ENCODE peak calls at places on chromosome 16, in six cellular contexts. K is colonic mucosa, U is IMR-90, R is spleen, M is breast epithelium, P is heart right ventricle. I is an unnamed sample.

GRCh38 chr16:15976225-15976812 is 26.9 kb downstream of the ABCC1 start:
- DNase-seq in K (no peak), U (no peak), R (no peak), M (no peak), P (no peak), I (no peak)

GRCh38 chr16:4900036-4900435 is 36.9 kb downstream of the PPL start:
- DNase-seq in R (no peak), P (no peak), K (no peak), M (peak; percentile 87), U (no peak), I (no peak)

GRCh38 chr16:27430512-27430911 is 28.5 kb downstream of the IL21R start:
- DNase-seq in P (no peak), K (no peak), M (no peak), U (no peak), R (no peak), I (no peak)

GRCh38 chr16:73131153-73131862 is 83.4 kb upstream of the ZFHX3 start:
- DNase-seq in P (no peak), U (no peak), M (no peak), R (no peak), K (no peak), I (no peak)

GRCh38 chr16:1069154-1069553 is 3.4 kb upstream of the SSTR5 start:
- DNase-seq in M (no peak), P (no peak), U (no peak), K (no peak), R (no peak), I (no peak)

GRCh38 chr16:2090819-2091721 is 43.3 kb downstream of the TSC2 start:
- DNase-seq in R (no peak), P (peak; percentile 43), U (no peak), M (no peak), K (peak; percentile 91), I (no peak)

GRCh38 chr16:50778284-50779163 is 36.6 kb downstream of the CYLD start:
- DNase-seq in U (no peak), M (no peak), K (no peak), P (no peak), R (no peak), I (no peak)

GRCh38 chr16:55475919-55476318 is 3.1 kb upstream of the MMP2 start:
- DNase-seq in K (no peak), U (no peak), P (no peak), R (no peak), M (no peak), I (no peak)

GRCh38 chr16:1108299-1109252 is 12.5 kb upstream of the C1QTNF8 start:
- DNase-seq in K (no peak), U (peak; percentile 0), R (no peak), P (no peak), M (peak; percentile 25), I (no peak)

GRCh38 chr16:3645504-3646347 is 8.8 kb upstream of the DNASE1 start:
- DNase-seq in U (peak; percentile 73), R (peak; percentile 47), P (no peak), K (no peak), M (no peak), I (no peak)

GRCh38 chr16:24819462-24820040 is 26.2 kb upstream of the SLC5A11 start:
- DNase-seq in M (no peak), P (no peak), R (no peak), U (peak; percentile 16), K (no peak), I (no peak)

GRCh38 chr16:19136549-19137196 is 22.9 kb downstream of the ITPRIPL2 start:
- DNase-seq in K (peak; percentile 53), R (no peak), P (no peak), U (peak; percentile 53), M (no peak), I (no peak)

GRCh38 chr16:15482068-15482747 is 47.8 kb downstream of the BMERB1 start:
- DNase-seq in R (no peak), P (peak; percentile 58), M (peak; percentile 35), K (peak; percentile 65), U (peak; percentile 99), I (peak; percentile 94)

GRCh38 chr16:75267631-75268264 is 16.3 kb upstream of the BCAR1 start:
- DNase-seq in M (peak; percentile 81), K (peak; percentile 86), U (peak; percentile 53), P (peak; percentile 77), R (no peak), I (peak; percentile 93)

GRCh38 chr16:75110637-75111513 is 5.7 kb downstream of the LDHD start:
- DNase-seq in R (peak; percentile 94), U (peak; percentile 89), M (peak; percentile 80), K (peak; percentile 95), P (peak; percentile 91), I (no peak)

GRCh38 chr16:79613009-79613408 is 12.5 kb upstream of the MAF start:
- DNase-seq in M (no peak), P (no peak), U (no peak), R (no peak), K (no peak), I (no peak)

GRCh38 chr16:8644151-8644512 is 22.6 kb downstream of the METTL22 start:
- DNase-seq in R (peak; percentile 78), P (no peak), U (no peak), M (no peak), K (no peak), I (no peak)

GRCh38 chr16:89764711-89765201 is 43.4 kb downstream of the ZNF276 start:
- DNase-seq in R (peak; percentile 88), K (peak; percentile 75), M (peak; percentile 56), P (peak; percentile 26), U (no peak), I (no peak)

GRCh38 chr16:1822801-1823200 is 3.8 kb downstream of the HAGH start:
- DNase-seq in P (no peak), U (no peak), K (no peak), M (no peak), R (no peak), I (no peak)

GRCh38 chr16:53892155-53892554 is 188.2 kb downstream of the FTO start:
- DNase-seq in P (peak; percentile 55), R (no peak), K (peak; percentile 72), U (peak; percentile 81), M (peak; percentile 53), I (no peak)

GRCh38 chr16:5028950-5029475 is 4.7 kb downstream of the NAGPA start:
- DNase-seq in K (no peak), M (no peak), R (no peak), P (no peak), U (no peak), I (no peak)

GRCh38 chr16:10609410-10609774 is 29.0 kb upstream of the EMP2 start:
- DNase-seq in P (no peak), U (peak; percentile 89), R (no peak), M (no peak), K (no peak), I (no peak)

GRCh38 chr16:80054656-80055055 is 454.1 kb upstream of the MAF start:
- DNase-seq in M (no peak), U (no peak), K (no peak), P (no peak), R (no peak), I (no peak)

GRCh38 chr16:2511128-2511785 is 2.5 kb upstream of the ATP6V0C start:
- DNase-seq in M (no peak), R (peak; percentile 79), K (peak; percentile 69), U (peak; percentile 71), P (peak; percentile 67), I (no peak)

DNA sequence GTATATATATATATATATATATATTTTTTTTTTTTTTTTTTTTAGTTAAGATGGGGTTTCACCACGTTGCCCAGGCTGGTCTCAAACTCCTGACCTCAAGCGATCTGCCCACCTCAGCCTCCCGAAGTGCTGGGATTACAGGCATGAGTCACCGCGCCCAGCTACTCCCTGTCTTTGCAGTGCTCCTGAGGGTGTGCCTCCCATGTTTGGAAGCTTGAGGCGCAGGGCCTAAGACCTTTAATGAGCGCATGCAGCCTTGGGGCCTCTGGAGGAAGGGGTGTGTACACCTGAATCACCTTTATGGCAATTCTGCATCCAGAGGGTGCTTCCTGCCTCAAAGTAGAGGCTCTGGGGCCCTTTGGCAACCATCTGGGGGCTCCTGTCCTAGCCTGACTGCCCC is 219.4 kb upstream of the CIBAR2 start:
- DNase-seq in M (no peak), R (no peak), U (no peak), P (no peak), K (peak; percentile 86), I (peak; percentile 85)
- H3K4me1 ChIP-seq in M (peaks cover 8% of the 10 kb centered on the region), R (peaks cover 75% of the 10 kb centered on the region), U (peaks cover 14% of the 10 kb centered on the region), P (peaks cover 25% of the 10 kb centered on the region), K (peaks cover 31% of the 10 kb centered on the region), I (peaks cover 11% of the 10 kb centered on the region)

GRCh38 chr16:31270795-31271194 is 11.0 kb downstream of the ITGAM start:
- DNase-seq in M (no peak), R (no peak), U (no peak), P (no peak), K (no peak), I (no peak)
- H3K27me3 ChIP-seq in M (no peaks in the 10 kb centered on the region), R (no peaks in the 10 kb centered on the region), U (peaks cover 3% of the 10 kb centered on the region), P (peaks cover 22% of the 10 kb centered on the region), K (no peaks in the 10 kb centered on the region), I (no peaks in the 10 kb centered on the region)

DNA sequence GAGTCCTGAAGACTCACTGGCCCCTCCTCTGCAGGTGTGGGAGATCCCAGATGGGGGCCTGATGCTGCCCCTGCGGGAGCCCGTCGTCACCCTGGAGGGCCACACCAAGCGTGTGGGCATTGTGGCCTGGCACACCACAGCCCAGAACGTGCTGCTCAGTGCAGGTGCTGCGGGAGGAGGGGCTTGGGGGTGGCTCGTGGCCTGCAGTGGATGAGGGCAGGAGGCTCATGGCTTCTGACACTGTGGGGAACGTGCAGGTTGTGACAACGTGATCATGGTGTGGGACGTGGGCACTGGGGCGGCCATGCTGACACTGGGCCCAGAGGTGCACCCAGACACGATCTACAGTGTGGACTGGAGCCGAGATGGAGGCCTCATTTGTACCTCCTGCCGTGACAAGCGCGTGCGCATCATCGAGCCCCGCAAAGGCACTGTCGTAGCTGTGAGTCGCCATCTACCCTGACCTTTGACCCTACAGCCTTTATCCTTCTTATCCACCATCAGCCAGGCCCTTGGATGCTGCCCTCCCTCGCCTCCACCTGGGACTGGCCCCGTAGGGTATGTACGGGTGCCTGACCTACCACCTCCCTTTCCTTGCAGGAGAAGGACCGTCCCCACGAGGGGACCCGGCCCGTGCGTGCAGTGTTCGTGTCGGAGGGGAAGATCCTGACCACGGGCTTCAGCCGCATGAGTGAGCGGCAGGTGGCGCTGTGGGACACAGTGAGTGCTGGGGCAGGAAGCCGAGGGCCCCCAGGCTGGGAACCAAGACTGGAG is 3.6 kb downstream of the CORO1A start:
- DNase-seq in M (peak; percentile 41), R (peak; percentile 97), K (peak; percentile 87), U (no peak), P (peak; percentile 66), I (peak; percentile 51)
- TF ChIP-seq CTCF in M (peak; percentile 52), R (peak; percentile 88), K (peak; percentile 46), U (peak; percentile 40), P (peak; percentile 73), I (peak; percentile 67)

GRCh38 chr16:68800257-68800875 is 43.0 kb upstream of the TANGO6 start:
- DNase-seq in K (peak; percentile 64), U (peak; percentile 83), M (peak; percentile 72), R (no peak), P (peak; percentile 45), I (no peak)

GRCh38 chr16:68798398-68798797 is 44.9 kb upstream of the TANGO6 start:
- DNase-seq in M (peak; percentile 63), P (no peak), R (no peak), K (no peak), U (no peak), I (no peak)

GRCh38 chr16:68806422-68806821 is 36.9 kb upstream of the TANGO6 start:
- DNase-seq in R (no peak), K (no peak), M (no peak), P (no peak), U (no peak), I (no peak)

GRCh38 chr16:68802190-68802589 is 41.1 kb upstream of the TANGO6 start:
- DNase-seq in M (no peak), K (no peak), U (peak; percentile 81), P (no peak), R (no peak), I (no peak)
- H3K4me1 ChIP-seq in M (no peaks in the 10 kb centered on the region), K (no peaks in the 10 kb centered on the region), U (peaks cover 2% of the 10 kb centered on the region), P (no peaks in the 10 kb centered on the region), R (peaks cover 7% of the 10 kb centered on the region), I (peaks cover 38% of the 10 kb centered on the region)

I was measured in RWPE2.